ENCODE peak calls at places on chromosome 22, in ten cellular contexts. Z is stimulated activated CD4-positive, alpha-beta T cell treated with anti-CD3 and anti-CD28 coated beads, Interleukin-1b, Interleukin-23, amount 100 ng/mL, for 4 hours; E is fibroblast of pulmonary artery; J is pulmonary artery endothelial cell; K is hepatocyte; Q is activated CD8-positive, alpha-beta memory T cell treated with anti-CD3 and anti-CD28 coated beads, Interleukin-2, amount 50 U/mL, for 4 hours; I is T47D; H is H7; M is tibial nerve; A is mucosa of gallbladder. R is an unnamed sample.

GRCh38 chr22:20508815-20509271 is 1.4 kb downstream of the MED15 start:
- DNase-seq in Z (no peak), E (no peak), J (no peak), K (no peak), Q (no peak), I (no peak), H (no peak), M (no peak), A (no peak), R (no peak)

GRCh38 chr22:49371325-49372110 is 456.2 kb downstream of the BRD1 start:
- DNase-seq in Z (no peak), E (no peak), J (no peak), K (no peak), Q (no peak), I (no peak), H (no peak), M (no peak), A (no peak), R (no peak)

GRCh38 chr22:42724062-42724461 is 3.4 kb upstream of the A4GALT start:
- DNase-seq in Z (no peak), E (no peak), J (no peak), K (no peak), Q (no peak), I (no peak), H (no peak), M (no peak), A (no peak), R (no peak)

GRCh38 chr22:28802595-28803087 is 2.3 kb upstream of the XBP1 start:
- DNase-seq in Z (no peak), E (no peak), J (no peak), K (no peak), Q (no peak), I (no peak), H (peak), M (no peak), A (no peak), R (no peak)

GRCh38 chr22:30306629-30307016 is 17.3 kb upstream of the CASTOR1 start:
- DNase-seq in Z (no peak), E (no peak), J (no peak), K (no peak), Q (no peak), I (no peak), H (no peak), M (no peak), A (no peak), R (no peak)

GRCh38 chr22:20549232-20549841 is 41.9 kb downstream of the MED15 start:
- DNase-seq in Z (peak), E (peak), J (no peak), K (no peak), Q (peak), I (no peak), H (peak), M (no peak), A (peak), R (no peak)

GRCh38 chr22:36395922-36396321 is 8.2 kb upstream of the MYH9 start:
- DNase-seq in Z (no peak), E (peak), J (no peak), K (peak), Q (no peak), I (no peak), H (no peak), M (no peak), A (no peak), R (no peak)

GRCh38 chr22:48306284-48306683 is 1521.4 kb downstream of the BRD1 start:
- DNase-seq in Z (no peak), E (no peak), J (no peak), K (no peak), Q (no peak), I (no peak), H (no peak), M (no peak), A (no peak), R (no peak)

GRCh38 chr22:43543522-43544281 is 131.9 kb downstream of the MPPED1 start:
- DNase-seq in Z (no peak), E (no peak), J (no peak), K (no peak), Q (no peak), I (no peak), H (no peak), M (no peak), A (no peak), R (no peak)

GRCh38 chr22:36948273-36949055 is 35.0 kb downstream of the CSF2RB start:
- DNase-seq in Z (no peak), E (peak), J (no peak), K (no peak), Q (no peak), I (no peak), H (no peak), M (no peak), A (no peak), R (no peak)

GRCh38 chr22:26482171-26482570 is 1.4 kb downstream of the HPS4 start:
- DNase-seq in Z (no peak), E (no peak), J (no peak), K (no peak), Q (no peak), I (no peak), H (no peak), M (no peak), A (no peak), R (no peak)

GRCh38 chr22:46145361-46145851 is 4.9 kb upstream of the PPARA start:
- DNase-seq in Z (no peak), E (no peak), J (no peak), K (no peak), Q (no peak), I (no peak), H (no peak), M (no peak), A (no peak), R (no peak)

GRCh38 chr22:44580176-44580575 is 82.1 kb upstream of the RTL6 start:
- DNase-seq in Z (no peak), E (no peak), J (no peak), K (no peak), Q (no peak), I (no peak), H (peak), M (no peak), A (no peak), R (no peak)

GRCh38 chr22:50131894-50132293 is 38.6 kb upstream of the PANX2 start:
- DNase-seq in Z (no peak), E (no peak), J (no peak), K (no peak), Q (no peak), I (no peak), H (no peak), M (no peak), A (no peak), R (no peak)

GRCh38 chr22:25084405-25085107 is 115.1 kb upstream of the CRYBB3 start:
- DNase-seq in Z (no peak), E (no peak), J (no peak), K (no peak), Q (no peak), I (no peak), H (no peak), M (no peak), A (no peak), R (no peak)

GRCh38 chr22:38103641-38104040 is 6.8 kb downstream of the BAIAP2L2 start:
- DNase-seq in Z (no peak), E (no peak), J (no peak), K (no peak), Q (no peak), I (no peak), H (no peak), M (no peak), A (no peak), R (peak)

GRCh38 chr22:27585141-27585540 is 216.4 kb downstream of the MN1 start:
- DNase-seq in Z (no peak), E (no peak), J (no peak), K (no peak), Q (no peak), I (no peak), H (no peak), M (no peak), A (no peak), R (no peak)

GRCh38 chr22:44407404-44408226 is 90.4 kb downstream of the RTL6 start:
- DNase-seq in Z (no peak), E (no peak), J (no peak), K (no peak), Q (no peak), I (no peak), H (peak), M (no peak), A (no peak), R (no peak)

GRCh38 chr22:31973739-31974138 is 29.4 kb downstream of the YWHAH start:
- DNase-seq in Z (no peak), E (no peak), J (no peak), K (no peak), Q (no peak), I (no peak), H (no peak), M (no peak), A (peak), R (no peak)

GRCh38 chr22:38707346-38707745 is 1.6 kb downstream of the GTPBP1 start:
- DNase-seq in Z (no peak), E (peak), J (no peak), K (peak), Q (no peak), I (no peak), H (no peak), M (no peak), A (no peak), R (no peak)